ENCODE peak calls at places on chromosomes 2 and 18, in six cellular contexts. One of them, this sample, is unnamed.

GRCh38 chr2:3246406-3246805 is 131.2 kb downstream of the EIPR1 start:
- DNase-seq in BE2C: no peak
- DNase-seq in activated CD4-positive, alpha-beta T cell treated with anti-CD3 and anti-CD28 coated beads, Interleukin-2, amount 50 U/mL, for 4 hours: no peak
- DNase-seq in effector CD4-positive, alpha-beta T cell: no peak
- DNase-seq in iris pigment epithelial cell: no peak
- DNase-seq in cardiac fibroblast: no peak
- DNase-seq in this sample: no peak

GRCh38 chr2:118242216-118242615 is 153.9 kb downstream of the INSIG2 start:
- DNase-seq in BE2C: no peak
- DNase-seq in activated CD4-positive, alpha-beta T cell treated with anti-CD3 and anti-CD28 coated beads, Interleukin-2, amount 50 U/mL, for 4 hours: no peak
- DNase-seq in effector CD4-positive, alpha-beta T cell: no peak
- DNase-seq in iris pigment epithelial cell: no peak
- DNase-seq in cardiac fibroblast: no peak
- DNase-seq in this sample: no peak

GRCh38 chr2:16062471-16063250 is 122.3 kb downstream of the MYCN start:
- DNase-seq in BE2C: peak
- DNase-seq in activated CD4-positive, alpha-beta T cell treated with anti-CD3 and anti-CD28 coated beads, Interleukin-2, amount 50 U/mL, for 4 hours: no peak
- DNase-seq in effector CD4-positive, alpha-beta T cell: no peak
- DNase-seq in iris pigment epithelial cell: no peak
- DNase-seq in cardiac fibroblast: no peak
- DNase-seq in this sample: no peak

GRCh38 chr18:39681061-39681460 is 2115.5 kb upstream of the CELF4 start:
- DNase-seq in BE2C: no peak
- DNase-seq in activated CD4-positive, alpha-beta T cell treated with anti-CD3 and anti-CD28 coated beads, Interleukin-2, amount 50 U/mL, for 4 hours: no peak
- DNase-seq in effector CD4-positive, alpha-beta T cell: no peak
- DNase-seq in iris pigment epithelial cell: no peak
- DNase-seq in cardiac fibroblast: no peak
- DNase-seq in this sample: no peak

GRCh38 chr2:71453404-71454220 is at the start of gene DYSF:
- DNase-seq in BE2C: peak
- DNase-seq in activated CD4-positive, alpha-beta T cell treated with anti-CD3 and anti-CD28 coated beads, Interleukin-2, amount 50 U/mL, for 4 hours: no peak
- DNase-seq in effector CD4-positive, alpha-beta T cell: no peak
- DNase-seq in iris pigment epithelial cell: peak
- DNase-seq in cardiac fibroblast: peak
- DNase-seq in this sample: no peak

GRCh38 chr2:193520709-193521458 is 1326.2 kb upstream of the TMEFF2 start:
- DNase-seq in BE2C: no peak
- DNase-seq in activated CD4-positive, alpha-beta T cell treated with anti-CD3 and anti-CD28 coated beads, Interleukin-2, amount 50 U/mL, for 4 hours: no peak
- DNase-seq in effector CD4-positive, alpha-beta T cell: no peak
- DNase-seq in iris pigment epithelial cell: no peak
- DNase-seq in cardiac fibroblast: no peak
- DNase-seq in this sample: no peak

GRCh38 chr2:97701851-97702465 is 11.4 kb upstream of the ZAP70 start:
- DNase-seq in BE2C: no peak
- DNase-seq in activated CD4-positive, alpha-beta T cell treated with anti-CD3 and anti-CD28 coated beads, Interleukin-2, amount 50 U/mL, for 4 hours: no peak
- DNase-seq in effector CD4-positive, alpha-beta T cell: no peak
- DNase-seq in iris pigment epithelial cell: no peak
- DNase-seq in cardiac fibroblast: peak
- DNase-seq in this sample: no peak

GRCh38 chr2:128668946-128669345 is 350.3 kb upstream of the HS6ST1 start:
- DNase-seq in BE2C: no peak
- DNase-seq in activated CD4-positive, alpha-beta T cell treated with anti-CD3 and anti-CD28 coated beads, Interleukin-2, amount 50 U/mL, for 4 hours: no peak
- DNase-seq in effector CD4-positive, alpha-beta T cell: no peak
- DNase-seq in iris pigment epithelial cell: no peak
- DNase-seq in cardiac fibroblast: no peak
- DNase-seq in this sample: no peak

This sample was measured in hypothalamus.